ENCODE peak calls at places on chromosomes 3 and 15, in seven cellular contexts. X, I, G, T, J, E and Q are unnamed samples.

GRCh38 chr3:18087963-18088362 is 337.2 kb downstream of the SATB1 start:
- DNase-seq in X (no peak), I (no peak), G (no peak), T (no peak), J (no peak), E (no peak), Q (no peak)

GRCh38 chr3:43879166-43879565 is 188.4 kb downstream of the ABHD5 start:
- DNase-seq in X (peak; percentile 20), I (peak; percentile 58), G (no peak), T (peak; percentile 25), J (no peak), E (peak; percentile 22), Q (peak; percentile 86)

GRCh38 chr3:60636846-60637245 is 614.4 kb downstream of the FHIT start:
- DNase-seq in X (no peak), I (no peak), G (no peak), T (peak; percentile 21), J (no peak), E (no peak), Q (peak; percentile 8)

GRCh38 chr3:107752202-107752990 is 229.6 kb downstream of the BBX start:
- DNase-seq in X (no peak), I (peak; percentile 19), G (peak; percentile 22), T (no peak), J (no peak), E (no peak), Q (peak; percentile 40)

GRCh38 chr3:142981108-142981507 is 17.6 kb upstream of the PAQR9 start:
- DNase-seq in X (no peak), I (no peak), G (no peak), T (no peak), J (no peak), E (no peak), Q (peak; percentile 33)

GRCh38 chr3:48125886-48126622 is 62.2 kb downstream of the CDC25A start:
- DNase-seq in X (no peak), I (no peak), G (no peak), T (no peak), J (no peak), E (no peak), Q (no peak)

GRCh38 chr3:139202226-139202958 is 141.4 kb upstream of the MRPS22 start:
- DNase-seq in X (peak; percentile 62), I (peak; percentile 54), G (peak; percentile 76), T (peak; percentile 53), J (no peak), E (peak; percentile 75), Q (peak; percentile 74)

GRCh38 chr3:136350132-136350531 is 100.0 kb downstream of the PCCB start:
- DNase-seq in X (peak; percentile 15), I (no peak), G (no peak), T (peak; percentile 83), J (no peak), E (no peak), Q (no peak)

GRCh38 chr3:132220986-132221385 is 96.2 kb upstream of the ACP3 start:
- DNase-seq in X (no peak), I (no peak), G (no peak), T (no peak), J (no peak), E (no peak), Q (no peak)

GRCh38 chr3:99875925-99876781 is 58.5 kb downstream of the CMSS1 start:
- DNase-seq in X (peak; percentile 28), I (no peak), G (peak; percentile 78), T (peak; percentile 54), J (no peak), E (peak; percentile 72), Q (peak; percentile 97)

GRCh38 chr3:127739347-127740135 is 66.8 kb downstream of the ABTB1 start:
- DNase-seq in X (no peak), I (no peak), G (no peak), T (no peak), J (no peak), E (no peak), Q (no peak)

GRCh38 chr15:76340802-76341365 is 4.3 kb downstream of the ISL2 start:
- DNase-seq in X (peak; percentile 45), I (no peak), G (peak; percentile 46), T (no peak), J (no peak), E (no peak), Q (peak; percentile 83)

GRCh38 chr15:31203999-31204398 is 102.5 kb upstream of the TRPM1 start:
- DNase-seq in X (no peak), I (no peak), G (no peak), T (no peak), J (no peak), E (no peak), Q (no peak)

GRCh38 chr3:120767106-120767505 is 24.6 kb downstream of the GTF2E1 start:
- DNase-seq in X (no peak), I (no peak), G (no peak), T (no peak), J (no peak), E (no peak), Q (no peak)

DNA sequence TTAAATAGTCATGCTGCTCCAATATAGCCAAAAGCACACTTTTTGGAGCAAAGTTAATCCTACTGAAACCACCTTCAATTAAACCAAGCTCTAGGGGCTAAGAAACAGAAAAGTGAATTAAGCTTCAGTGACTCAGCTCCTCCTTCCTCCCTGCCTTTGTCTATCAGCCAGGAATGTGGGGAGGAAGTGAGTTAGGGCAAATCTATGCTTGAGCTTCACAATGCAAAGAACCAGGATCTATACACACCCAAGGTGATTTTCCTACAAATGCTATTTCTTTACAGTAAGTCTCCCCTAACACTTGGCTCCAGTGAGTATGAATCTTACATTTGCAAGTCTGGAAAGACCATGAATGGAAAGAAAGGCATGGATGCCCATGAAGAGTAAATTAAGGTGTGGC is 212.1 kb downstream of the P3H2 start:
- DNase-seq in X (peak; percentile 8), I (no peak), G (no peak), T (peak; percentile 87), J (no peak), E (no peak), Q (peak; percentile 6)
- H3K9ac ChIP-seq in X (no peak overlapping the region), I (no peak overlapping the region), G (no peak overlapping the region), T (peak overlapping the region; percentile 77), J (no peak overlapping the region), E (no peak overlapping the region), Q (no peak overlapping the region)

DNA sequence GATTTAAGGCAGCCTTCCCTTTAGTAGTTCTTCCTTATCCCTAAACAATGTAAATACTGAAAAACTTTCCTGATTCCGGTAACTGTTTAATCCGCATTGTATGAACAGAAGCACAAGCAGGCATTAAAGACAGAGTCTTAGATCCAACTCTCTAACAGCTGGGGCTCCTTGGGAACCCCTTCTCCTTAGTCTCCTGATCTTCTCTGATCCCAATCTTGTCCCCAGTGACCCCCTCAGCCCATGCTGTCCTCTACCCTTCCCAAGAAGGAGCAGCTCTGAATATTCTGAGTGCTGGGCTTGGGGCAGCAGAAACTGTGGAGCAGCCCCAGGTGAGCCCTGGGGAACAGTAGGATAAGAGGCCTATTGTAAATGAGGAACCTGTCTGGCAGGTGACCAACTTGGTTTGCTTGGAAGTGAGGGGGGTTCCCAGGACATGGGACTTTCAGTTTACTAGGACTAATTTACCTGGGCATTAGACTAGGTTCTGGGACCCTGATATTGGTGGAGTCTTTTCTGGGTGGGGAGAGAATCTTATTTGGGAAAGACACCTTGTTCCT is 13.0 kb upstream of the SLC30A4 start:
- DNase-seq in X (no peak), I (no peak), G (no peak), T (no peak), J (no peak), E (no peak), Q (no peak)
- H3K9ac ChIP-seq in X (no peak overlapping the region), I (no peak overlapping the region), G (no peak overlapping the region), T (no peak overlapping the region), J (no peak overlapping the region), E (no peak overlapping the region), Q (no peak overlapping the region)

DNA sequence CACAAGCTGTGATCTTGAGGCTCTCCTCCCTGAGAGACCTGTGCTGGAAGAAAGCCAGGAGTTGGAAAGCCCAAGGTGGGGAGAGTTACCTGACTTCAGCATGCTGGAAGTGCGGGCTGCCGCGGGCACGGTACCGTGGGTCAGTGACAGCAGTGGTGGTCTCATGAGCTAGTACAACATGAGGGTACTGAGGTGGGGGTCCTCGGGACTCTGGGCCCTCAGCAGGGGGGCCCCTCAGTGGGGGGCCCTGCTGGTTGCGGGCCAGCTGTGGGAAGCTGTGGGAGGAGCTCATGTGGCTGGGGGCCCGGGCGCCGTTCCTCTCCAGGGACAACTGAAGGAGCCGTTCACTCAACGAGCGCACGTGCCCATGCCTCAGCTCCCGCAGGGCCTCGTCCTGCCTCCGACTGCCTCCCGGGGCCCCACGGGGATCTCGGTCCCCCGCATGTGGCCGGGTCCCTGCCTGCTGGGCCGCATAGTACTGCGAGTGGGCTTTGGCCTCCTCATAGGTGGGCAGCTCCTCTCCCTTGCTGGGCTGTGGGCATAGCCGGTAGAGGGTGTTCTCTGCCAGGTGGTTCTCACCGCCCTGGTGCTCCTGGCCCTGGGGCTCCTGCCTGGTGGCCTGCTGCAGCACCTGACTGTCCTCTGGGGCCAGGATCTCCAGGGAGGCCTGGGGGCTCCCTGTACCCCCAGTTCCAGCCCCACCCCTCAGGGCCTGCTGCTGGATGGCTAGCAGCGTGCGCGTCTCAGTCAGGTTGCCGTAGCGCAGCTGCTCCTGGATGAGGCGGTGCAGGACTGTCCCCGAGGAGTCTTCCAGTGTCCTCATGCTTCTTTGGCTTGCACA is 3.4 kb downstream of the AMOTL2 start:
- DNase-seq in X (no peak), I (no peak), G (no peak), T (no peak), J (no peak), E (no peak), Q (no peak)
- H3K9ac ChIP-seq in X (peak overlapping the region; percentile 47), I (no peak overlapping the region), G (no peak overlapping the region), T (peak overlapping the region; percentile 6), J (no peak overlapping the region), E (no peak overlapping the region), Q (no peak overlapping the region)

GRCh38 chr3:140436421-140436820 is 241.4 kb upstream of the TRIM42 start:
- DNase-seq in X (no peak), I (no peak), G (no peak), T (no peak), J (no peak), E (no peak), Q (no peak)

GRCh38 chr3:140439527-140439926 is 238.3 kb upstream of the TRIM42 start:
- DNase-seq in X (no peak), I (no peak), G (no peak), T (no peak), J (no peak), E (no peak), Q (no peak)

GRCh38 chr3:140441006-140441405 is 236.9 kb upstream of the TRIM42 start:
- DNase-seq in X (no peak), I (no peak), G (no peak), T (peak; percentile 77), J (no peak), E (no peak), Q (no peak)

GRCh38 chr3:140440446-140440845 is 237.4 kb upstream of the TRIM42 start:
- DNase-seq in X (no peak), I (no peak), G (no peak), T (peak; percentile 61), J (no peak), E (no peak), Q (no peak)

DNA sequence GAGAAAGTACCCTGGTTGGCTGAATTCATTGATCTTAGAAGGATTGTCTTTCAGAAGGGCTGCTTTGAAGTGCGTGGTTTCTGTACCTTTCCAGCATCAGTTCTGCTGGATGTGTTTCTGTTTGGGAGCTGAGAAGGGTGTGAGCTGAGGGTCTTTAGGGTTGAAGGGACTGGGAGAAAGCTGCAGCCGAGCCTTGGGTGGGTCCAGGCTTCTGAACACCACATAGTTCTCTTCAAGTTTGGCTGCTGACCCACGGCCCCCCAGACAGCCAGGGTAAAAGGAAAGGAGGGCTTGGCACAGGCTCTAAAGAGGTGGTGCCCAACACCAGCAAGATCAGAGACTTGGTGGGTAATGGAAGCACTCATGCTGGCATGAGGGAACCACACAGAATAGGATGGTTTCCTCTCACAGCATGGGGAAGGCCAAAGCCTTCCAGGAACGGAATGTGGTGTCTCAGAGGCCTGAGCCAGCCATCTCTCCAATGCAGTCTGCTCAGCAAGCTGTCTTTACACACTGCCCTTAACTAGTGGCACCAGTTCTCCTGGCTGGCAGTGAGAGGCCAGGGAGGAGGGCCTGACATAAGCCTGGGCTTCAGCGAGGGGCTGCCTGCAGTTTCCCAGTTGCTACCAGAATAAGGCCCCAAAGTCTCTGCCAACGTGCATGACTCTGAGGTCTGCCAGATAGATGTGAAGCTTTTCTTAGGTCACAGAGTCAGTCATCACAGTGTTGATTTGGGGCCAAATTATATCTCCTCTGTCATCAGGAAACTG is 238.9 kb upstream of the TRIM42 start:
- DNase-seq in X (no peak), I (no peak), G (no peak), T (no peak), J (no peak), E (no peak), Q (no peak)
- H3K9ac ChIP-seq in X (no peak overlapping the region), I (no peak overlapping the region), G (no peak overlapping the region), T (no peak overlapping the region), J (no peak overlapping the region), E (no peak overlapping the region), Q (no peak overlapping the region)